ENCODE peak calls at places on chromosomes 5 and 9, in ten cellular contexts. J, B, G, L, W, C, I, M, H and R are unnamed samples.

GRCh38 chr9:133403766-133404439 is 13.9 kb downstream of the REXO4 start:
- DNase-seq in H (peak), L (peak), I (peak), G (no peak), J (peak), B (peak), M (peak), C (peak), W (no peak), R (peak)

GRCh38 chr5:157745041-157745456 is 1.5 kb downstream of the LSM11 start:
- DNase-seq in W (no peak), G (no peak), C (no peak), H (no peak), I (no peak), B (no peak), M (no peak), J (no peak), L (no peak), R (no peak)

GRCh38 chr5:62460578-62460983 is 48.0 kb downstream of the IPO11 start:
- DNase-seq in B (peak), J (no peak), G (peak), H (no peak), W (peak), M (peak), I (no peak), C (no peak), L (peak), R (peak)

GRCh38 chr5:111072949-111073682 is 1.6 kb downstream of the TSLP start:
- DNase-seq in C (no peak), M (no peak), I (peak), H (peak), L (peak), G (peak), W (peak), J (peak), B (peak), R (peak)

GRCh38 chr5:6475626-6476312 is 27.1 kb downstream of the UBE2QL1 start:
- DNase-seq in G (no peak), I (peak), B (no peak), J (no peak), H (no peak), M (no peak), L (no peak), C (no peak), W (peak), R (no peak)

GRCh38 chr5:102911973-102912372 is 156.9 kb downstream of the PAM start:
- DNase-seq in G (peak), W (no peak), C (no peak), I (no peak), M (peak), H (no peak), B (peak), L (peak), J (no peak), R (peak)

GRCh38 chr9:121698627-121699270 is 47.3 kb downstream of the DAB2IP start:
- DNase-seq in B (no peak), C (no peak), W (peak), J (no peak), I (peak), G (no peak), H (no peak), M (peak), L (no peak), R (no peak)

GRCh38 chr5:91382530-91383026 is 539 bp downstream of the ARRDC3 start:
- DNase-seq in L (peak), J (no peak), B (peak), W (no peak), C (no peak), I (peak), H (no peak), M (peak), G (no peak), R (peak)

GRCh38 chr5:125311743-125312142 is 565.3 kb upstream of the ZNF608 start:
- DNase-seq in J (no peak), M (peak), C (no peak), W (no peak), L (peak), G (peak), H (no peak), B (peak), I (no peak), R (peak)

GRCh38 chr9:23005061-23005690 is 558.6 kb downstream of the DMRTA1 start:
- DNase-seq in B (no peak), C (no peak), L (no peak), H (no peak), W (no peak), G (peak), M (no peak), I (peak), J (no peak), R (no peak)

GRCh38 chr9:131320031-131320685 is 30.6 kb downstream of the PLPP7 start:
- DNase-seq in W (no peak), I (no peak), J (no peak), L (no peak), C (no peak), M (no peak), B (no peak), H (no peak), G (no peak), R (no peak)

GRCh38 chr5:160649304-160649703 is 202.7 kb downstream of the ATP10B start:
- DNase-seq in L (peak), H (no peak), I (peak), B (peak), G (no peak), M (no peak), C (no peak), J (no peak), W (peak), R (no peak)

GRCh38 chr5:158958048-158958994 is 141.4 kb downstream of the EBF1 start:
- DNase-seq in M (peak), L (no peak), C (no peak), J (no peak), H (no peak), G (no peak), W (peak), B (no peak), I (peak), R (no peak)

GRCh38 chr5:116032094-116032517 is at the start of gene ARL14EPL:
- DNase-seq in I (no peak), B (peak), L (peak), M (peak), J (no peak), H (no peak), G (peak), C (no peak), W (no peak), R (peak)

GRCh38 chr5:9269024-9269423 is 276.9 kb downstream of the SEMA5A start:
- DNase-seq in C (no peak), M (peak), J (no peak), L (peak), G (no peak), B (peak), W (no peak), H (no peak), I (no peak), R (peak)